ENCODE peak calls at places on chromosomes 7 and 10, in five cellular contexts. F is esophagus muscularis mucosa, J is nephron progenitor cell, Y is RWPE1, H is pancreas. P is an unnamed sample.

GRCh38 chr7:45681596-45682357 is 107.6 kb downstream of the ADCY1 start:
- DNase-seq in H (no peak), Y (no peak), F (peak), J (no peak), P (no peak)

GRCh38 chr7:150800576-150801241 is at the start of gene TMEM176A:
- DNase-seq in H (peak), F (peak), Y (no peak), J (peak), P (no peak)

GRCh38 chr10:117884088-117884487 is 162.7 kb downstream of the RAB11FIP2 start:
- DNase-seq in J (no peak), F (no peak), Y (no peak), H (no peak), P (no peak)

GRCh38 chr10:5681930-5682329 is 2.7 kb upstream of the TASOR2 start:
- DNase-seq in H (no peak), Y (no peak), J (no peak), F (no peak), P (no peak)

GRCh38 chr7:96143495-96144259 is 178.2 kb downstream of the SLC25A13 start:
- DNase-seq in Y (no peak), H (no peak), F (no peak), J (no peak), P (no peak)

GRCh38 chr7:114973147-114973546 is 51.3 kb downstream of the MDFIC start:
- DNase-seq in F (no peak), J (no peak), Y (no peak), H (no peak), P (no peak)

GRCh38 chr10:3195706-3196105 is 23.1 kb upstream of the PITRM1 start:
- DNase-seq in J (no peak), F (no peak), H (no peak), Y (no peak), P (no peak)

GRCh38 chr7:45663167-45663921 is 89.2 kb downstream of the ADCY1 start:
- DNase-seq in H (peak), Y (peak), J (peak), F (no peak), P (peak)

GRCh38 chr10:73625004-73625883 is 16.0 kb downstream of the MYOZ1 start:
- DNase-seq in F (no peak), Y (peak), H (peak), J (peak), P (peak)

GRCh38 chr7:116840256-116840655 is 22.1 kb upstream of the CAPZA2 start:
- DNase-seq in H (no peak), F (no peak), J (no peak), Y (no peak), P (no peak)

GRCh38 chr10:113357688-113358306 is 195.1 kb upstream of the HABP2 start:
- DNase-seq in Y (no peak), F (no peak), H (no peak), J (peak), P (no peak)

GRCh38 chr10:182441-183201 is 47.4 kb downstream of the ZMYND11 start:
- DNase-seq in J (no peak), Y (no peak), H (no peak), F (no peak), P (no peak)

GRCh38 chr7:143435266-143435665 is 8.0 kb upstream of the TAS2R60 start:
- DNase-seq in F (no peak), Y (no peak), H (no peak), J (no peak), P (no peak)

GRCh38 chr10:11535376-11535959 is 76.0 kb downstream of the USP6NL start:
- DNase-seq in H (no peak), Y (no peak), J (no peak), F (no peak), P (no peak)

GRCh38 chr7:106108988-106109387 is 3.1 kb downstream of the SYPL1 start:
- DNase-seq in Y (no peak), H (no peak), F (no peak), J (no peak), P (no peak)

GRCh38 chr7:154907651-154908620 is 95.0 kb downstream of the PAXIP1 start:
- DNase-seq in Y (no peak), J (no peak), H (no peak), F (no peak), P (no peak)

GRCh38 chr7:18693826-18694225 is 198.3 kb downstream of the HDAC9 start:
- DNase-seq in F (no peak), H (no peak), J (no peak), Y (no peak), P (no peak)

GRCh38 chr7:27897001-27897400 is 157.0 kb downstream of the TAX1BP1 start:
- DNase-seq in Y (no peak), H (no peak), F (no peak), J (no peak), P (no peak)

GRCh38 chr10:23063387-23064287 is 31.7 kb upstream of the MSRB2 start:
- DNase-seq in F (no peak), H (no peak), Y (no peak), J (peak), P (no peak)

GRCh38 chr7:104972510-104972909 is 41.5 kb upstream of the KMT2E start:
- DNase-seq in Y (no peak), H (no peak), J (no peak), F (no peak), P (no peak)

GRCh38 chr7:131108212-131108980 is 219.3 kb upstream of the MKLN1 start:
- DNase-seq in Y (no peak), H (peak), F (no peak), J (peak), P (no peak)

GRCh38 chr10:34102917-34103506 is 712.1 kb downstream of the PARD3 start:
- DNase-seq in J (no peak), Y (no peak), H (no peak), F (peak), P (no peak)

GRCh38 chr10:67665491-67665890 is 30.5 kb downstream of the CTNNA3 start:
- DNase-seq in J (no peak), Y (no peak), H (no peak), F (no peak), P (no peak)

GRCh38 chr10:78688945-78689935 is 379.5 kb upstream of the ZMIZ1 start:
- DNase-seq in J (peak), H (no peak), Y (no peak), F (peak), P (no peak)

GRCh38 chr7:64888901-64889685 is 14.0 kb upstream of the ZNF273 start:
- DNase-seq in F (peak), Y (no peak), H (peak), J (peak), P (peak)

GRCh38 chr10:31972519-31973041 is 43.9 kb upstream of the ARHGAP12 start:
- DNase-seq in F (no peak), H (no peak), Y (no peak), J (no peak), P (no peak)

GRCh38 chr7:95433129-95433528 is 1.7 kb downstream of the PON2 start:
- DNase-seq in H (no peak), F (no peak), Y (no peak), J (no peak), P (no peak)

GRCh38 chr10:103493911-103494877 is 689 bp downstream of the NEURL1 start:
- DNase-seq in J (peak), H (peak), Y (peak), F (no peak), P (no peak)

GRCh38 chr10:3867454-3868273 is 82.7 kb upstream of the KLF6 start:
- DNase-seq in Y (no peak), H (no peak), F (no peak), J (no peak), P (no peak)

DNA sequence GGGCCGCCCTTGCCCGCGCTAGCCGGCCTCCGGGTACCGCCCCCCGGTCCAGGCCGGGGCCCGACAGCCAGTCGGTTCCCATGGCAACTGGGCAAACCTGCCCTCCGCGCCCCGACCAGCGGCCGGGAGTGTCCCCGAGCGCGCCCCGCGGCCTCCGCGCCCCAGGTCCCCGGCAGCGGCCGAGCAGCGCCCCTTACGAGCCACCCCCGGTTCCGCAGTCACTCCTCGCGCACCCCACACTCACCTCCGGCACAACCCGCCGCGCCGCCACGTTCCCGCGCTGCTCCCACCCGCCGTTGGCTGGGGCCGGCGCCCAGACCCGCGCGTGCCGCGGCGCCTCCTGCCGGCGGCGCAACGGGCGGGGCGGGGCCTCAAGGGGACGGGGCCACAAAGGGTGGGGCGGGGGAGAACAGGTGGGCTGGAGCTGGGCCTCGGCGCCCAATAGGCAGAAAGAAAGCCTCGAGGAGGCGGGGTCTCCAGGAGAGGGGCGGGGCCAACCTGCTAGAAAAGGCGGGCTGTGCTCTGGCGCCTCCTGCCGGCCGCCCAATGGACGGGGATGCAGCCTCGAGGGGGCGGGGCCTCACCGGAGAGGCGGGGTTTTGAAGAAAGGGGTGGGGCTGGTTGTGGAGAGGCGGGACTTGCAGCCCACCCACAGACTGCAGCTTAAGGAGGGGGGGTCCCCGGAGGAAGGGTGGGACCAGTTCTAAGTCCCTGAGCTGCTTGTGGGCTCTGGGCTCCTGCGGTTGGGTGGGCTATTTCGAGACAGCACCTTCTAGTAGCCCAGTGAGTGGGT is at the start of gene RADIL:
- DNase-seq in J (peak), H (peak), F (peak), Y (peak), P (peak)
- TF ChIP-seq CTCF in J (peak), H (peak), F (peak), Y (peak), P (peak)

GRCh38 chr7:97503367-97504094 is 228.4 kb upstream of the TAC1 start:
- DNase-seq in H (no peak), Y (no peak), F (no peak), J (no peak), P (no peak)

GRCh38 chr7:97495487-97495886 is 236.4 kb upstream of the TAC1 start:
- DNase-seq in Y (no peak), H (no peak), F (no peak), J (no peak), P (no peak)

DNA sequence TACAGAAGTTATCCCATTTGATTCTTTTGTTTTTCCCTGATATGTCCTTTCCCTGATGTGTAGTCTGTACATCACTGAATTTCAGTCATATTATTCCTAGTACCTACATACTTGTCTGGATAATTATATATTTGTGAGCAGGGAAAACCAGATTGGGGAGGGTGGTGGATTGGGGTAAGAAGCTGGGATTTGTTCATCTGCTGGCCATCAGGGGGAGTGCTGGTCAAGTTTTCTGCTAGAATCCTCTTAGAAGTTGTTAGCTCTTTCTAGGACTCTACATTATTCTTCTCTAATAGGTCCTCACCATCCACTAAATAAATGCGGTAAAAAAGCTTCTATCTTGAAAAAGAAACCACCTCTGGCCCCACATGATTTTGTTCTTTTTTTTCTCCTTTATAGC is 232.7 kb upstream of the TAC1 start:
- DNase-seq in J (peak), Y (peak), H (no peak), F (no peak), P (peak)
- TF ChIP-seq CTCF in J (peak), Y (peak), H (peak), F (no peak), P (peak)

GRCh38 chr10:132359305-132360040 is 27.5 kb downstream of the LRRC27 start:
- DNase-seq in H (no peak), Y (no peak), J (no peak), F (no peak), P (no peak)
- TF ChIP-seq CTCF in H (no peak), Y (no peak), J (no peak), F (no peak), P (no peak)

DNA sequence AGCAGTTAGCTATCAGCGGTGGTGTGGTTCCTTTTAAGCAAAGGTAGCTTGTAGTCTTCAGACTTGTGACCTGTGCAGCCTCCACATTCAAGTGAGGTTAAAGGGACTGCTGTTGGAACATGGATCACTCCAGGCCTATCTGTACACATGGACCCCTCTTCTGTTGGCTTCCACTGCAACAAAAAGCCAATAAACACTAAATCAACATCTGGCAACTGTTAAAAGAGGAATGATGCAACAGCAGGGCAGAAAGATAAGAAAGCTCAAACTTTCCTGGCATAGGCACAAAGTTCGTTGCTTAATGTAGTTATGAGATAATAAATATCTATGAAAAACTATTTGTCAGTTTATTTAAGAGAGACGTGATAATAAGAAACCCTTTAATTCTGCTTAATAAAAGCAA is 4.0 kb upstream of the MINPP1 start:
- DNase-seq in J (no peak), F (no peak), Y (no peak), H (no peak), P (no peak)
- TF ChIP-seq CTCF in J (no peak), F (no peak), Y (no peak), H (no peak), P (no peak)

GRCh38 chr10:43681226-43681625 is 32.5 kb upstream of the ZNF32 start:
- DNase-seq in J (no peak), H (peak), Y (no peak), F (no peak), P (no peak)

GRCh38 chr10:43681721-43682120 is 33.0 kb upstream of the ZNF32 start:
- DNase-seq in Y (no peak), J (no peak), H (no peak), F (no peak), P (no peak)

GRCh38 chr10:43684198-43684559 is 35.5 kb upstream of the ZNF32 start:
- DNase-seq in J (no peak), F (no peak), H (no peak), Y (no peak), P (no peak)

GRCh38 chr10:43683451-43684197 is 34.9 kb upstream of the ZNF32 start:
- DNase-seq in H (no peak), J (peak), Y (no peak), F (no peak), P (peak)

GRCh38 chr10:43682956-43683355 is 34.3 kb upstream of the ZNF32 start:
- DNase-seq in J (no peak), Y (no peak), F (no peak), H (no peak), P (no peak)
- TF ChIP-seq CTCF in J (no peak), Y (no peak), F (no peak), H (no peak), P (no peak)